ENCODE peak calls at places on chromosome 6, in six cellular contexts. G is kidney, A is right lobe of liver, X is HFF-Myc, B is psoas muscle, U is BE2C. L is an unnamed sample.

GRCh38 chr6:88492824-88493223 is 326.7 kb upstream of the CNR1 start:
- DNase-seq in A (no peak), B (no peak), G (no peak), X (no peak), U (peak), L (peak)

GRCh38 chr6:27684264-27685211 is 211.6 kb upstream of the ZNF184 start:
- DNase-seq in X (peak), U (peak), A (no peak), G (no peak), B (no peak), L (peak)

GRCh38 chr6:33761922-33762629 is 15.4 kb upstream of the IP6K3 start:
- DNase-seq in U (peak), B (peak), X (no peak), A (peak), G (peak), L (peak)

GRCh38 chr6:116118608-116119007 is 7.3 kb downstream of the COL10A1 start:
- DNase-seq in B (no peak), G (no peak), X (no peak), U (no peak), A (no peak), L (peak)

GRCh38 chr6:24430086-24430485 is 27.4 kb downstream of the MRS2 start:
- DNase-seq in A (no peak), X (no peak), U (no peak), B (no peak), G (no peak), L (peak)

GRCh38 chr6:162200945-162201692 is 526.4 kb downstream of the PRKN start:
- DNase-seq in X (no peak), A (no peak), B (no peak), U (no peak), G (no peak), L (no peak)

GRCh38 chr6:119801041-119801440 is 451.5 kb upstream of the MAN1A1 start:
- DNase-seq in G (no peak), X (no peak), U (no peak), B (no peak), A (no peak), L (no peak)

GRCh38 chr6:37965964-37966676 is 146.6 kb downstream of the ZFAND3 start:
- DNase-seq in X (no peak), U (no peak), B (no peak), G (no peak), A (no peak), L (peak)

GRCh38 chr6:34056301-34056700 is 89.6 kb downstream of the GRM4 start:
- DNase-seq in U (peak), X (peak), A (no peak), B (peak), G (peak), L (peak)

GRCh38 chr6:21902766-21903165 is 309.2 kb downstream of the SOX4 start:
- DNase-seq in G (no peak), A (no peak), U (no peak), X (no peak), B (no peak), L (no peak)

GRCh38 chr6:130679684-130680083 is 147.5 kb upstream of the SMLR1 start:
- DNase-seq in B (no peak), U (no peak), A (no peak), G (no peak), X (no peak), L (peak)

GRCh38 chr6:28876702-28877101 is 47.1 kb downstream of the TRIM27 start:
- DNase-seq in X (no peak), B (no peak), G (no peak), A (no peak), U (no peak), L (no peak)

GRCh38 chr6:120514544-120514943 is 819.7 kb downstream of the TBC1D32 start:
- DNase-seq in A (no peak), B (no peak), U (no peak), G (no peak), X (no peak), L (no peak)

GRCh38 chr6:82951389-82951788 is 114.3 kb downstream of the UBE3D start:
- DNase-seq in X (no peak), U (no peak), A (no peak), G (no peak), B (no peak), L (no peak)

GRCh38 chr6:40957616-40958492 is 81.2 kb downstream of the UNC5CL start:
- DNase-seq in G (no peak), A (no peak), X (peak), U (no peak), B (no peak), L (peak)

GRCh38 chr6:120826253-120826652 is 508.0 kb downstream of the TBC1D32 start:
- DNase-seq in G (no peak), B (no peak), U (peak), X (no peak), A (no peak), L (peak)

GRCh38 chr6:100657678-100658330 is 193.1 kb upstream of the SIM1 start:
- DNase-seq in A (no peak), U (no peak), X (no peak), G (no peak), B (no peak), L (peak)

GRCh38 chr6:133630651-133631050 is 258.3 kb upstream of the TCF21 start:
- DNase-seq in G (no peak), X (no peak), B (no peak), U (no peak), A (no peak), L (no peak)

GRCh38 chr6:124480021-124480430 is 482.2 kb upstream of the RNF217 start:
- DNase-seq in A (no peak), G (no peak), B (no peak), U (no peak), X (no peak), L (no peak)

GRCh38 chr6:49479308-49480004 is 16.3 kb downstream of the CENPQ start:
- DNase-seq in B (no peak), U (no peak), G (no peak), A (no peak), X (no peak), L (no peak)

GRCh38 chr6:37779111-37779800 is 40.3 kb upstream of the ZFAND3 start:
- DNase-seq in U (peak), G (peak), X (no peak), A (no peak), B (no peak), L (peak)

GRCh38 chr6:136967874-136968752 is 46.0 kb downstream of the SLC35D3 start:
- DNase-seq in U (peak), B (peak), A (peak), X (peak), G (no peak), L (peak)

GRCh38 chr6:142088858-142089216 is 43.9 kb upstream of the GJE1 start:
- DNase-seq in U (no peak), A (no peak), B (no peak), G (peak), X (no peak), L (peak)

GRCh38 chr6:4270799-4271198 is 135.4 kb upstream of the ECI2 start:
- DNase-seq in G (no peak), U (no peak), A (no peak), X (no peak), B (no peak), L (peak)

GRCh38 chr6:52707963-52708680 is 37.2 kb downstream of the TMEM14A start:
- DNase-seq in G (no peak), U (no peak), X (no peak), B (no peak), A (peak), L (no peak)

GRCh38 chr6:38207371-38207770 is 387.8 kb downstream of the ZFAND3 start:
- DNase-seq in B (no peak), G (no peak), U (no peak), X (no peak), A (no peak), L (no peak)

GRCh38 chr6:161722394-161722793 is 448.5 kb upstream of the AGPAT4 start:
- DNase-seq in X (no peak), G (no peak), A (no peak), U (no peak), B (no peak), L (no peak)

GRCh38 chr6:163946437-163946836 is 531.9 kb downstream of the QKI start:
- DNase-seq in G (no peak), B (peak), X (no peak), A (peak), U (no peak), L (no peak)
- TF ChIP-seq CTCF in G (no peak), B (no peak), X (no peak), A (no peak), U (no peak), L (no peak)

GRCh38 chr6:109339906-109340678 is 42.2 kb downstream of the CD164 start:
- DNase-seq in B (no peak), G (no peak), A (no peak), X (no peak), U (no peak), L (no peak)
- H3K4me3 ChIP-seq in B (no peak), G (no peak), A (no peak), X (no peak), U (no peak), L (no peak)

GRCh38 chr6:62285612-62286469 is at the start of gene KHDRBS2:
- DNase-seq in X (no peak), A (peak), U (peak), B (peak), G (peak), L (peak)

GRCh38 chr6:62284725-62285124 is 1.3 kb downstream of the KHDRBS2 start:
- DNase-seq in A (no peak), G (no peak), B (no peak), U (no peak), X (no peak), L (no peak)

GRCh38 chr6:62288974-62289373 is 2.9 kb upstream of the KHDRBS2 start:
- DNase-seq in X (no peak), U (no peak), A (no peak), G (no peak), B (no peak), L (no peak)

GRCh38 chr6:62286470-62286843 is 432 bp upstream of the KHDRBS2 start:
- DNase-seq in G (peak), B (no peak), A (no peak), U (no peak), X (no peak), L (no peak)

DNA sequence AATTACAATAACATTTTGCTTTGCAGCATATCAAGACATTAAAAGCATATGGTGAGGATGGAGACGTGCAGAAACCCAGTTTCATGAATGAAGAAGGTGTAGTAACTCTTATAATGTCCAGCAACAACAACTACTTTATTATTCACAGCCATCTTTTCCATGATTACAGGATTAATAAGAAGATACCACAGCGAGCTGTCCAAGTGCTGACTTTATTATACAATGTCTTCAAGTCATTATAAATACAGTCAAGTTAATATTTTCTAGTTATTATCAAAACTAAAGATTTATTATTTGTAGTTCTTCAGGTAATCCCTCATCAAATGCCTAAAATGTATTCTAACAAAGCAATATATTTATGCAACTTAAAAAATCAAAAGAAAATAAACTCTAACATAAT is 2.5 kb upstream of the KHDRBS2 start:
- DNase-seq in X (no peak), B (no peak), A (no peak), G (no peak), U (no peak), L (no peak)
- TF ChIP-seq CTCF in X (no peak), B (no peak), A (no peak), G (no peak), U (no peak), L (no peak)

DNA sequence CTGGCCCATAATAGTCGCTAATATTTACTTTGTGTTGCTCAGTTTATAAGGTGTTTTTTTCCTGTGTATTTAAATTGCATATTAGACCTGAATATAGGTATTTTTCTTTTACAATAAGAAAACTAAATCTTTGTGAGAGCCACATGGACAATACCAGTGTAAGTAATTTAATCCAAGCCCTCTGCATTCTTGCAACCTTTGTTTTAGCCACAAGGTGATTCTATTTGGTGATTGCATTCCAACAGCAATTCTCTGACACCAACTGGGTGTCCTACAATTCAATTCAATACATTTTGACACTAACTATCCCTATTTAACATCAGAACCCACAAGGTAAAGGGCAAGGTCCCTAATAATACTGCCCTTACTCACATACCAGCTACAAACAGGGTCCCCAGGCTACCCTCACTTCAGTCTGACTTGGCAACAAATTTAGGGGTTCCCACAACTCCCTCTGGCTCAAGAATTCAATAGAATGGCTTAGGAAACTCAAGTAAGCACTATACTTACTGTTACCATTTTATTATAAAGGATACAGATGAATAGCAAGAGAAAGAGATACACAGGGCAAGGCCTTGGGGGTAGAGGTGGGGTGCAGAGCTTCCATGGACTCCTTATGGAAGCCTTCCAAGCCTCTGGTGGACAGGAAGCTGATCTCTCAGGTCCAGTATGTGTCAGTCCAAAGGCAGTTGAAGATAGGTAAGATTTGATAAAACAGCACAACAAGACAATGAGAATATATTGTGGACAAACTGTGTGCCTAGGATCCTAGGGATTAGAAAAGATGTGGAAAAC is 169.3 kb downstream of the CD83 start:
- DNase-seq in U (no peak), G (no peak), A (no peak), X (no peak), B (no peak), L (no peak)
- H3K4me3 ChIP-seq in U (no peak), G (no peak), A (no peak), X (no peak), B (no peak), L (no peak)

DNA sequence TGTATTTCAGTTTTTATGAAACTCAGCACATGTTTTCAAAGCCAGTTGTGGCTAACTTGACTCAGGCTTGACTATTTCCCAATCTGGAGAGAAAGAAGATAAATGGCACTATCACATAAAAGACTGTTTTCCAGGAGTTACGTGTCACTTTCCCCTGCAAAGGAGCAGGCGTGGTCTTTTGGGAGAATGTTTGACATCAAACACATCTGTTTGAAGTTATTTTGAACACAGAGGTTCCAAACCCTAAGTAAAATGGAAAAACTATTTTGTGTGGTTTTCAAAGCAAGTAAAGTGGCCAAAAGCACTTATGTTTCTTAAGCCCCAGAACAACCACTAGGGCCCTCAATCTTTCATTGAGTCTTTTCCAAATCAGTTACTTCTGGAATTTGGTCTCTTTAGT is 89.7 kb downstream of the FOXF2 start:
- DNase-seq in G (no peak), B (no peak), X (peak), U (no peak), A (no peak), L (peak)
- TF ChIP-seq CTCF in G (no peak), B (no peak), X (peak), U (no peak), A (no peak), L (peak)